ENCODE peak calls at places on chromosomes 2 and 18, in four cellular contexts. One of them, this sample, is unnamed. For H3K4me1, the result is how much of the 10 kb centered on the place peaks cover.

GRCh38 chr2:167697961-167698360 is 549.4 kb downstream of the STK39 start:
- DNase-seq in thoracic aorta: no peak
- DNase-seq in right atrium auricular region: no peak
- DNase-seq in heart left ventricle: no peak
- DNase-seq in this sample: no peak

GRCh38 chr2:222319576-222320440 is 21.0 kb upstream of the PAX3 start:
- DNase-seq in heart left ventricle: peak
- DNase-seq in right atrium auricular region: no peak
- DNase-seq in thoracic aorta: no peak
- DNase-seq in this sample: no peak

GRCh38 chr2:229634574-229635185 is 79.7 kb downstream of the DNER start:
- DNase-seq in heart left ventricle: no peak
- DNase-seq in right atrium auricular region: no peak
- DNase-seq in thoracic aorta: no peak
- DNase-seq in this sample: no peak

GRCh38 chr2:71277159-71277498 is 50.2 kb upstream of the PAIP2B start:
- DNase-seq in thoracic aorta: no peak
- DNase-seq in heart left ventricle: no peak
- DNase-seq in right atrium auricular region: no peak
- DNase-seq in this sample: no peak

GRCh38 chr2:171652411-171652775 is 34.9 kb upstream of the DYNC1I2 start:
- DNase-seq in thoracic aorta: no peak
- DNase-seq in heart left ventricle: no peak
- DNase-seq in right atrium auricular region: no peak
- DNase-seq in this sample: no peak

GRCh38 chr2:222535477-222535876 is 111.1 kb downstream of the SGPP2 start:
- DNase-seq in thoracic aorta: no peak
- DNase-seq in heart left ventricle: no peak
- DNase-seq in right atrium auricular region: no peak
- DNase-seq in this sample: no peak

GRCh38 chr2:169222665-169223064 is 139.7 kb downstream of the LRP2 start:
- DNase-seq in heart left ventricle: no peak
- DNase-seq in right atrium auricular region: no peak
- DNase-seq in thoracic aorta: no peak
- DNase-seq in this sample: no peak

GRCh38 chr2:24164416-24164973 is 10.4 kb upstream of the FAM228A start:
- DNase-seq in right atrium auricular region: no peak
- DNase-seq in heart left ventricle: no peak
- DNase-seq in thoracic aorta: no peak
- DNase-seq in this sample: no peak

GRCh38 chr2:199433204-199433832 is 24.4 kb downstream of the SATB2 start:
- DNase-seq in right atrium auricular region: no peak
- DNase-seq in thoracic aorta: no peak
- DNase-seq in heart left ventricle: no peak
- DNase-seq in this sample: no peak

GRCh38 chr2:75560022-75560767 is 544 bp downstream of the EVA1A start:
- DNase-seq in thoracic aorta: no peak
- DNase-seq in heart left ventricle: no peak
- DNase-seq in right atrium auricular region: no peak
- DNase-seq in this sample: peak
- TF ChIP-seq CTCF in thoracic aorta: no peak
- TF ChIP-seq CTCF in heart left ventricle: no peak
- TF ChIP-seq CTCF in right atrium auricular region: no peak
- TF ChIP-seq CTCF in this sample: no peak

DNA sequence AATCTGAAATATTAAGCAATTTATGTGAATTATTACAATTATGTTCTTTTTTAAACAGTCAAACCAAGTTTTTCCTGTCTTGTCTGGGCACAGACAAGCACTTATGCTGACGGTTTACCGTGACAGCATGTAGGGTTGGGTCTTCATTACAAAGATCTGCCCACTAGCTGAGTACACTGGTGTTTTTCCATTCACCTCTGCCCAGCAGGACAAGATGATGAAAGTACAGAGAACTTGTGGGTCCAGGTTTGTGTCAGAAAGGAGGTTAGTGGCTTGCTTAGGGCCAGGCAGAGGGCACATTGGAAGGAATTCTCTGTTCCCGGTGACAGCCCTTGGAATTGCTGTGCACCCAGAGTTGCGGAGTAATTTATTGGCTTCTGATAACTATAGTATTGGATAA is 14.0 kb downstream of the NABP1 start:
- DNase-seq in right atrium auricular region: no peak
- DNase-seq in thoracic aorta: no peak
- DNase-seq in heart left ventricle: no peak
- DNase-seq in this sample: no peak
- H3K4me1 ChIP-seq in right atrium auricular region: under half
- H3K4me1 ChIP-seq in thoracic aorta: under half
- H3K4me1 ChIP-seq in heart left ventricle: under half
- H3K4me1 ChIP-seq in this sample: under half

DNA sequence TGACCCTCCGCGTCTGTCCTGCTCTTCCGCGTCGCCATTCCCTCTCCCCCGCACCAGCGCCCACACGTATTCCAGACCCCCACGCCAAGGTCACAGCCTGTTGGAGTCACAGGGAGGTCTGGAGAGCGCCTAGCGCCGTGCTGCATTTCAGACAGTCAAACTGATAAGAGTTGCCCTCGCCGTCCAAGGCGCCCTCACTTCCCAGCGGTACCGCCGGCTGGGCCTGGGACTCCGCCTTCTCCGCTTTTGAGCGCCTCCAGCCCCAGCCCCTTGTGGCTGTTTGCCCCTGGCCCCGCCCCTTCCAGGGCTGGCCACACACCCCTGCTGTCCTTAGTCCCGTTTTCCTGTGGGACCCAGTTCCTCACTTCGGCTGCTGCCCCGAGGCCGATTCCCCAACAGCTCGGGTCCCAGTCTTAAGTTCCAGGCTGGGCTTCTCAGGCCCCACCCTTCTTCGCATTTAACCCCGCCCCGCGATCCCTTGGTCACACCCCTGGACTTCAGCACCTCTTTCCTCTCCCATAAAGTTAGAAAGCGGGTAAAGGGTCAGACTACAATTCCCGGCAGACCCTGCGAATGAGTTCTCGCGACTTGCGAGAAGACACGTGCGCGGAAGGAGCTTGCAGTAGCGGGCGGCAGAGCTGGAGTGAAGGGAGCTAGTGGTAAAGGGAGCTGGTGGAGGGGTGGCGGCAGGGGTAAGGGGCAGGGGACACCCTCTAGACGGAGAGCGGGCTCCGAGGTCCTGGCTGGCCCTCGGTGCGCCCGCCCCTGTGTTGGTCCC is at the start of gene GMPPA:
- DNase-seq in heart left ventricle: peak
- DNase-seq in right atrium auricular region: peak
- DNase-seq in thoracic aorta: peak
- DNase-seq in this sample: peak
- H3K4me3 ChIP-seq in heart left ventricle: peak
- H3K4me3 ChIP-seq in right atrium auricular region: peak
- H3K4me3 ChIP-seq in thoracic aorta: peak
- H3K4me3 ChIP-seq in this sample: peak

DNA sequence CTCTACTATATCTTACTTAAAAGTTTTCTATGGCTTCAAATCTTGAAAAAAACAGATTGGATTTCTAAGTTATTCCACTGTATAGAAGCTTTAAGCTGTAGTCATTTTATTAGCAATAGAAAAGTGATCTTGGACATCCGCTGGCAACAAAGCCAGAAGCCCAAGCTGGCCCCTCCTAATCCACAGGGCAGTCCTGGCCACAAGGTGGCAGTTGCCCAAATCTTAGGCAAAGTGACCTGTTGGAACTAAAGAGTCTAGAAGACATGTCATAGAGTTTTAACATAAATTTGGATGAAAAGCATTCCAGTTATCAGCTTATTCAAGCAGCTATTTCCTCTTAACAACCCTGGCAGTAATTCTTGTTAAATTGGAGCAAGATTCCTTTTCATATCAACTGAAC is 80.8 kb downstream of the SP3 start:
- DNase-seq in thoracic aorta: no peak
- DNase-seq in right atrium auricular region: peak
- DNase-seq in heart left ventricle: peak
- DNase-seq in this sample: no peak
- TF ChIP-seq CTCF in thoracic aorta: peak
- TF ChIP-seq CTCF in right atrium auricular region: no peak
- TF ChIP-seq CTCF in heart left ventricle: peak
- TF ChIP-seq CTCF in this sample: no peak

GRCh38 chr2:208311954-208312353 is 45.9 kb downstream of the PIKFYVE start:
- DNase-seq in thoracic aorta: no peak
- DNase-seq in right atrium auricular region: no peak
- DNase-seq in heart left ventricle: no peak
- DNase-seq in this sample: no peak
- H3K4me1 ChIP-seq in thoracic aorta: under half
- H3K4me1 ChIP-seq in right atrium auricular region: under half
- H3K4me1 ChIP-seq in heart left ventricle: under half
- H3K4me1 ChIP-seq in this sample: under half

DNA sequence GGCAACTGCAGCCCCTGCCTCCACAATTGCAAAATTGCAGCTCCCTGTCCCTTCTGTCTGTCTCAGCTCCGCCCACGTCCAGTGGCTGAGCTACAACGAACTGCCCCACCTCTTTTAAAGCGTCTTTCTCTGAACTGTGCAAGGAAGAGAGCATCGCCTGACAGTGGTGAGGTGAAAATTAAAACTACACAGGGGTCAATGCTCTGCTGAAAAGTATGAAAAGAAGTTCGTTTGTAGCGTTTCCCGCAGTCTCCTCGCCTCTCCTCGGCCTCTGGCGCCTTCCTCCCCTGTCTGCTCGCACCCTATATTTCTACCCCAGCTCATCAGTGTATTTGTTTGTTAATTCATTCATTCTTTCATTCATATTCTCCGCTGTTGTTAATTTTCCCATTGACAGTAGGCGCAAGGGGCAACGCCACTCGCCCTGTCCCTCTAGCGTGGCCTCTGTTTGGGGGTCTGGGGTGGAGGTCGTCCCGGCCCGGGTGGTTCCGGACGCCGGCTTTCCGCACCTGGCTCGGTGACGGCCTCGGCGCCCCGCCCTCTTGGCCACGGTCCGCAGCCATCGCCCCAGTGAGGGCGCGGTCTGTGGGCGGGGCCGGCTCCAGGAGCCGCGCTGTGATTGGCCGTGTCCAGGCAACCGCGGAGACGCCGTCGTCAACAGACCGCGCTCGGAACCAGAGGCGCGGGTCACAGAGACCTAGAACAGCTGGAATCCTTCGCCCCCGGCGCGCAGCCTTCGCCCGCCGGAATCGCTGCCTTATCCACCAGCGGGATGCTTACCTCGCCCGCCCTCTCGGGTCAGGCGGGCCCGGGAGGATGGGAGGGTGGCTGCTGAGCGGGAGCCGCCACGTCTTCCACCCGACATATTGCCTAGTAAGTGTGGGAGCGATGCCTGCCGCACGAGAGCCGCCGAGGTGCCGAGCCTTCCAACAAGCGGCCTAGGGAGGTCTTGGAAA is at the start of gene VWA3B:
- DNase-seq in heart left ventricle: peak
- DNase-seq in right atrium auricular region: no peak
- DNase-seq in thoracic aorta: no peak
- DNase-seq in this sample: no peak
- H3K4me3 ChIP-seq in heart left ventricle: peak
- H3K4me3 ChIP-seq in right atrium auricular region: peak
- H3K4me3 ChIP-seq in thoracic aorta: peak
- H3K4me3 ChIP-seq in this sample: peak

GRCh38 chr18:60503166-60503565 is 130.6 kb upstream of the MC4R start:
- DNase-seq in thoracic aorta: no peak
- DNase-seq in heart left ventricle: no peak
- DNase-seq in right atrium auricular region: no peak
- DNase-seq in this sample: no peak
- TF ChIP-seq CTCF in thoracic aorta: no peak
- TF ChIP-seq CTCF in heart left ventricle: no peak
- TF ChIP-seq CTCF in right atrium auricular region: no peak
- TF ChIP-seq CTCF in this sample: no peak

DNA sequence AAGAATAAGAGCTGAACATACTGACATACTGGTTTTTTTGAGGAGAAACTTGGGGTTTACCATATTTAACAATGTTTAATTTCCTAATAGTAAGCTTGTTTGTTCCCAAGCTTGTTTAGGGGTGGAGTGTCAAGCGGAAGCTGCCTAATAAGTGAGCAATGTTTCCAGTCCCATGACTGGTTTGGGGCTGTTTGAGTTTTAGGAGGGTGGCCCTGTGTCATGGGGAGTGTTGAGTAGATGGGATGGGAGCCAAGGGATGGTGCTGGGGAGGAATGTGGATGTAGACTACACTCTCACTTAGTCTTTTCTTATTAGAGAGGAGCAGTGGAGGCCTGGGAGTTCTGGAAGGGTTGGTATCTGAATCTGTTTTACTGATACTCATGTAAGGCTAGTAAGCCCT is 128.5 kb downstream of the TANC1 start:
- DNase-seq in heart left ventricle: no peak
- DNase-seq in right atrium auricular region: no peak
- DNase-seq in thoracic aorta: no peak
- DNase-seq in this sample: no peak
- H3K4me1 ChIP-seq in heart left ventricle: half or more
- H3K4me1 ChIP-seq in right atrium auricular region: half or more
- H3K4me1 ChIP-seq in thoracic aorta: under half
- H3K4me1 ChIP-seq in this sample: half or more